ENCODE peak calls at places on chromosomes 3 and 15, in six cellular contexts. G is heart left ventricle, B is ovary, D is mucosa of descending colon, M is kidney, C is astrocyte. V is an unnamed sample.
A peak's percentile ranks its signal among the peaks of the same experiment; 100 is the strongest.

GRCh38 chr3:178099885-178100284 is 436.4 kb upstream of the KCNMB2 start:
- DNase-seq in B (no peak), M (no peak), D (no peak), C (no peak), G (no peak), V (no peak)

GRCh38 chr3:67383379-67383778 is 271.0 kb downstream of the SUCLG2 start:
- DNase-seq in M (no peak), C (no peak), D (no peak), B (no peak), G (no peak), V (no peak)

GRCh38 chr3:158791259-158791920 is 10.5 kb upstream of the MFSD1 start:
- DNase-seq in G (no peak), D (no peak), C (peak; percentile 74), B (no peak), M (no peak), V (peak; percentile 48)

GRCh38 chr3:48919215-48920138 is 835 bp downstream of the ARIH2 start:
- DNase-seq in C (peak; percentile 42), G (peak; percentile 30), B (no peak), D (peak; percentile 70), M (no peak), V (peak; percentile 56)

GRCh38 chr3:128804017-128804816 is 75.2 kb upstream of the ACAD9 start:
- DNase-seq in D (no peak), B (no peak), C (peak; percentile 19), G (no peak), M (no peak), V (peak; percentile 69)

GRCh38 chr15:41001524-41001923 is 48.3 kb downstream of the CHAC1 start:
- DNase-seq in D (no peak), B (no peak), G (no peak), M (no peak), C (no peak), V (peak; percentile 80)

GRCh38 chr15:85891470-85891869 is 96.7 kb upstream of the KLHL25 start:
- DNase-seq in M (no peak), C (no peak), B (no peak), G (no peak), D (no peak), V (no peak)

GRCh38 chr3:144687862-144688261 is 716.2 kb downstream of the DIPK2A start:
- DNase-seq in B (no peak), G (no peak), D (no peak), C (no peak), M (no peak), V (no peak)

GRCh38 chr3:137761563-137762503 is 2.3 kb upstream of the SOX14 start:
- DNase-seq in D (peak; percentile 43), C (no peak), G (no peak), B (no peak), M (peak; percentile 64), V (no peak)

GRCh38 chr15:99476413-99477222 is 89.2 kb upstream of the MEF2A start:
- DNase-seq in M (peak; percentile 84), G (no peak), C (peak; percentile 99), D (peak; percentile 68), B (no peak), V (no peak)

GRCh38 chr3:5442106-5442785 is 254.7 kb downstream of the EDEM1 start:
- DNase-seq in M (no peak), G (no peak), D (no peak), B (no peak), C (no peak), V (no peak)

DNA sequence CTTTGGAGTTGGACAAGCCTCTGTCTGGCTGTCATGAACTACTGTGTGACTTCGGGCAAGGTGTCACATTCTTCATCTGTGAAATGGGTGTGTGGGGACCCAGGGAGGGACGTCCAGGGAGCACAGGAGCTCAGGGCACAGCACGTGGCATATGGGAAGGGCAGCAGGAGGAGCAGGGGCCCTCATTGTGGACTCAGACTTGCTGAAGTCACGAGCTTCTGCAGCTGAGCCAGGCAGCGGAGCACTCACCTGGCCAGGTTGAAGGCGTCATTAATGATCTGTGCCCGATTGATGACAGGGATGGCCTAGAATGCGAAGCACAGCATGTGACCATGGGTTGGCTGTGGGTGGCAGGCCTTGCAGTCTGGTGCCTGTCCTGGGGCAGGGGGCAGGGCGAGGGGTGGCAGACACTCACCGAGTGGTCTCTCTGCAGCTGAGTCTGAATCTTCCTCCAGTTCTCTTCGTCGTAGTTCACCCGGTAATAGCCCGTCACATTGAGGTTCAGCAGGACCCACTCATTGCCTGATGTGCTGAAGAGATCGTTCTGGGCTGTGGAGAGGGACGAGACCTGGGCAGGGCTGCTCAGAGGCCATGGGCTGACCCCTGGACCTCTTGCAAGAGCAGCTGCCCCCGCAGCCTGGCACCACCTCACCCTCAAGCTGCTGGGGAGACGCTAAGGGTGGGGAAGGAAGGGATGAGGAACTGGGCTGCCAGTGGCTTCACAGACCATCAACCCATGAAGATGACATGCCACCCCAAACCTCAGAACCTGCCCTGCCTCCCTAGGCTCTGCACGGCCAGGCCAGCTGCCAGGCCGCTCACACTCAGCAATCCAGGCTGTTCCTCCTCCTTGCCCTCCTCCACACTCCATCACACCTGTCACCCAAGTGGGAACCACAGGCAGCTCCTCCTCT is 15.4 kb downstream of the ANPEP start:
- DNase-seq in G (no peak), C (no peak), B (no peak), M (peak; percentile 45), D (no peak), V (peak; percentile 34)
- H3K36me3 ChIP-seq in G (peaks cover 10% of the 10 kb centered on the region), C (peaks cover 27% of the 10 kb centered on the region), B (no peaks in the 10 kb centered on the region), M (peaks cover 3% of the 10 kb centered on the region), D (no peaks in the 10 kb centered on the region), V (peaks cover 30% of the 10 kb centered on the region)

GRCh38 chr15:80830677-80831076 is 51.5 kb downstream of the CEMIP start:
- DNase-seq in D (no peak), G (no peak), C (no peak), M (no peak), B (no peak), V (no peak)
- H3K36me3 ChIP-seq in D (no peaks in the 10 kb centered on the region), G (no peaks in the 10 kb centered on the region), C (no peaks in the 10 kb centered on the region), M (no peaks in the 10 kb centered on the region), B (no peaks in the 10 kb centered on the region), V (no peaks in the 10 kb centered on the region)

DNA sequence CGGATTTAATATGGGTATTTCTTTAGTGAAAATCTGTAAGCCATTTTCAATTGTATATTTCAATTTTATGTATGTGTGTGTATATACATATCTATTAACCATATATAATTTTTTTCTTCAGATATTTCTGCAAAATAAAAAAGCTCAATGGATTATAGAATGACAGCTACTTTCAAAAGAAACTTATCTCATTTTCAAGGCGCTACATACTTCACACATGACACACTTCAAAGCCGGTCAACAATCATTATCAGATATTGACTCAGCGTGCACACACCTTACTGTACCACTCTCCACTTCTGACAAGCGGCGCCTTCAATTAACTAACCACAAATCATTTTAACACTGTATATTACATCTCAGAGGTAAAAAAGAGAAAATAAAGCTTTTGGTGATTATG is 39.6 kb downstream of the ATP13A3 start:
- DNase-seq in C (no peak), B (no peak), G (no peak), M (no peak), D (no peak), V (peak; percentile 60)
- H3K36me3 ChIP-seq in C (peaks cover 54% of the 10 kb centered on the region), B (no peaks in the 10 kb centered on the region), G (peaks cover 82% of the 10 kb centered on the region), M (peaks cover 28% of the 10 kb centered on the region), D (no peaks in the 10 kb centered on the region), V (peaks cover under 1% of the 10 kb centered on the region)

GRCh38 chr15:70051948-70052633 is 45.6 kb downstream of the TLE3 start:
- DNase-seq in M (no peak), D (no peak), B (no peak), G (no peak), C (no peak), V (no peak)
- H3K36me3 ChIP-seq in M (peaks cover 49% of the 10 kb centered on the region), D (peaks cover 6% of the 10 kb centered on the region), B (no peaks in the 10 kb centered on the region), G (peaks cover 75% of the 10 kb centered on the region), C (peaks cover 22% of the 10 kb centered on the region), V (peaks cover 54% of the 10 kb centered on the region)

GRCh38 chr3:17154221-17154620 is 269.5 kb downstream of the PLCL2 start:
- DNase-seq in C (no peak), B (no peak), M (no peak), G (no peak), D (no peak), V (no peak)
- H3K36me3 ChIP-seq in C (no peaks in the 10 kb centered on the region), B (no peaks in the 10 kb centered on the region), M (peaks cover 13% of the 10 kb centered on the region), G (peaks cover 31% of the 10 kb centered on the region), D (no peaks in the 10 kb centered on the region), V (peaks cover 6% of the 10 kb centered on the region)

GRCh38 chr15:52552303-52552702 is 16.5 kb downstream of the ARPP19 start:
- DNase-seq in B (no peak), G (no peak), M (no peak), C (no peak), D (no peak), V (no peak)
- H3K36me3 ChIP-seq in B (no peaks in the 10 kb centered on the region), G (peaks cover 54% of the 10 kb centered on the region), M (peaks cover 11% of the 10 kb centered on the region), C (peaks cover 30% of the 10 kb centered on the region), D (no peaks in the 10 kb centered on the region), V (no peaks in the 10 kb centered on the region)

GRCh38 chr3:185925353-185925752 is 12.5 kb downstream of the TRA2B start:
- DNase-seq in C (no peak), B (no peak), G (no peak), M (no peak), D (no peak), V (no peak)
- H3K36me3 ChIP-seq in C (peaks cover 72% of the 10 kb centered on the region), B (no peaks in the 10 kb centered on the region), G (peaks cover 51% of the 10 kb centered on the region), M (peaks cover 37% of the 10 kb centered on the region), D (peaks cover 9% of the 10 kb centered on the region), V (peaks cover 33% of the 10 kb centered on the region)

GRCh38 chr3:45826908-45827307 is 15.0 kb downstream of the LZTFL1 start:
- DNase-seq in M (no peak), B (no peak), G (no peak), C (no peak), D (no peak), V (no peak)

GRCh38 chr3:45832691-45833090 is 9.2 kb downstream of the LZTFL1 start:
- DNase-seq in M (no peak), C (no peak), B (no peak), D (no peak), G (no peak), V (peak; percentile 62)

GRCh38 chr3:45826321-45826720 is 15.6 kb downstream of the LZTFL1 start:
- DNase-seq in B (no peak), C (no peak), G (no peak), M (no peak), D (no peak), V (no peak)

GRCh38 chr3:45830121-45830520 is 11.8 kb downstream of the LZTFL1 start:
- DNase-seq in D (no peak), M (no peak), C (no peak), G (no peak), B (no peak), V (no peak)
- H3K36me3 ChIP-seq in D (no peaks in the 10 kb centered on the region), M (peaks cover 22% of the 10 kb centered on the region), C (peaks cover 30% of the 10 kb centered on the region), G (peaks cover 74% of the 10 kb centered on the region), B (no peaks in the 10 kb centered on the region), V (peaks cover 3% of the 10 kb centered on the region)